ENCODE peak calls at places on chromosomes 6 and 20, in eight cellular contexts. Z is tibial nerve; N is left cardiac atrium; F is stimulated activated CD8-positive, alpha-beta memory T cell treated with anti-CD3 and anti-CD28 coated beads, Interleukin-2, amount 100 ng/mL, for 48 hours; X is EH; B is fibroblast of lung; D is SK-MEL-5; O is right lobe of liver. R is an unnamed sample.
A peak's percentile ranks its signal among the peaks of the same experiment; 100 is the strongest.

GRCh38 chr20:46400828-46401477 is 5.5 kb downstream of the ELMO2 start:
- DNase-seq in D (no peak), O (no peak), B (peak; percentile 67), F (no peak), N (no peak), Z (no peak), X (peak; percentile 81), R (peak; percentile 15)

GRCh38 chr6:13220266-13220665 is 108.1 kb downstream of the TBC1D7 start:
- DNase-seq in F (no peak), N (no peak), O (no peak), Z (no peak), X (no peak), B (no peak), D (no peak), R (no peak)

GRCh38 chr6:83884523-83884922 is 25.0 kb downstream of the CYB5R4 start:
- DNase-seq in D (peak; percentile 66), F (no peak), X (peak; percentile 62), Z (no peak), B (peak; percentile 63), N (no peak), O (no peak), R (peak; percentile 25)

GRCh38 chr6:47780510-47781356 is 1.1 kb upstream of the OPN5 start:
- DNase-seq in F (no peak), Z (peak; percentile 30), X (peak; percentile 74), O (no peak), D (peak; percentile 78), N (no peak), B (peak; percentile 81), R (peak; percentile 64)

GRCh38 chr6:130222775-130223174 is at the start of gene SAMD3:
- DNase-seq in N (no peak), D (no peak), B (no peak), Z (no peak), O (no peak), X (no peak), F (no peak), R (no peak)

GRCh38 chr6:15317934-15318902 is 72.3 kb downstream of the JARID2 start:
- DNase-seq in D (peak; percentile 58), X (peak; percentile 32), N (no peak), Z (no peak), O (no peak), B (no peak), F (no peak), R (no peak)

GRCh38 chr6:148747145-148747492 is 289 bp downstream of the UST start:
- DNase-seq in Z (peak; percentile 30), D (no peak), B (peak; percentile 59), F (peak; percentile 11), X (peak; percentile 71), O (peak; percentile 53), N (peak; percentile 62), R (no peak)

GRCh38 chr6:2102316-2102883 is 143.0 kb downstream of the GMDS start:
- DNase-seq in F (no peak), X (no peak), B (peak; percentile 66), D (peak; percentile 64), N (no peak), Z (no peak), O (no peak), R (no peak)

GRCh38 chr20:4875578-4876067 is 125.7 kb downstream of the SLC23A2 start:
- DNase-seq in X (no peak), D (no peak), O (peak; percentile 40), F (no peak), B (no peak), Z (no peak), N (no peak), R (no peak)

GRCh38 chr6:97925504-97925903 is 642.5 kb upstream of the MMS22L start:
- DNase-seq in B (no peak), D (peak; percentile 4), O (no peak), F (no peak), Z (no peak), N (no peak), X (no peak), R (no peak)

GRCh38 chr6:82840571-82840970 is 225.1 kb downstream of the UBE3D start:
- DNase-seq in O (no peak), Z (no peak), D (no peak), X (peak; percentile 21), B (no peak), F (no peak), N (no peak), R (no peak)

GRCh38 chr20:61186771-61187170 is 65.3 kb upstream of the CDH4 start:
- DNase-seq in B (peak; percentile 38), F (no peak), D (no peak), N (no peak), Z (no peak), O (no peak), X (peak; percentile 15), R (no peak)

GRCh38 chr20:32479012-32479411 is 106.1 kb downstream of the NOL4L start:
- DNase-seq in B (no peak), N (peak; percentile 2), X (no peak), O (no peak), F (no peak), D (no peak), Z (no peak), R (no peak)

GRCh38 chr6:164477790-164478189 is 831.6 kb downstream of the C6orf118 start:
- DNase-seq in N (no peak), Z (no peak), D (no peak), X (no peak), F (no peak), B (no peak), O (no peak), R (no peak)

GRCh38 chr20:38272398-38272797 is 11.9 kb upstream of the KIAA1755 start:
- DNase-seq in O (no peak), F (no peak), X (peak; percentile 84), N (no peak), Z (no peak), B (peak; percentile 25), D (no peak), R (no peak)

GRCh38 chr6:80282913-80283554 is 176.6 kb downstream of the BCKDHB start:
- DNase-seq in F (no peak), N (no peak), O (no peak), Z (no peak), B (no peak), X (peak; percentile 2), D (no peak), R (peak; percentile 10)

GRCh38 chr6:72748759-72749158 is 126.9 kb downstream of the KCNQ5 start:
- DNase-seq in B (peak; percentile 77), D (peak; percentile 80), N (no peak), Z (no peak), F (peak; percentile 8), X (peak; percentile 89), O (no peak), R (peak; percentile 92)

GRCh38 chr6:26576929-26577719 is 19.6 kb upstream of the ABT1 start:
- DNase-seq in Z (peak; percentile 59), N (no peak), F (peak; percentile 65), O (no peak), X (peak; percentile 78), D (peak; percentile 92), B (peak; percentile 87), R (no peak)

GRCh38 chr20:5608104-5608447 is 142.1 kb upstream of the SHLD1 start:
- DNase-seq in Z (no peak), B (no peak), X (no peak), N (no peak), D (no peak), O (no peak), F (no peak), R (no peak)

GRCh38 chr6:114906096-114906495 is 563.3 kb upstream of the HS3ST5 start:
- DNase-seq in B (no peak), X (no peak), F (no peak), O (no peak), Z (no peak), N (no peak), D (no peak), R (no peak)

GRCh38 chr20:4134355-4134834 is 119.0 kb upstream of the RNF24 start:
- DNase-seq in F (no peak), D (no peak), X (no peak), N (no peak), O (no peak), B (no peak), Z (no peak), R (no peak)

GRCh38 chr6:156833755-156834154 is 56.6 kb downstream of the ARID1B start:
- DNase-seq in F (no peak), X (no peak), Z (no peak), B (no peak), D (no peak), N (no peak), O (no peak), R (no peak)

GRCh38 chr6:136989591-136990578 is 54.9 kb downstream of the IL20RA start:
- DNase-seq in F (no peak), O (no peak), X (no peak), N (no peak), Z (no peak), D (peak; percentile 44), B (no peak), R (no peak)

GRCh38 chr20:33392016-33392415 is 9.3 kb downstream of the CDK5RAP1 start:
- DNase-seq in O (no peak), B (no peak), X (peak; percentile 87), D (no peak), Z (no peak), F (no peak), N (no peak), R (no peak)

GRCh38 chr6:124560836-124561585 is 401.2 kb upstream of the RNF217 start:
- DNase-seq in O (no peak), F (no peak), X (no peak), B (no peak), Z (no peak), D (no peak), N (no peak), R (no peak)

R was measured in stromal cell of bone marrow.